ENCODE peak calls at places on chromosomes 6 and 20, in nine cellular contexts. One of them, this sample, is unnamed.

GRCh38 chr20:32252189-32252588 is 25.3 kb upstream of the KIF3B start:
- DNase-seq in MCF 10A: no peak
- DNase-seq in chondrocyte: no peak
- DNase-seq in lung: no peak
- DNase-seq in fibroblast of lung: no peak
- DNase-seq in progenitor cell of endocrine pancreas: no peak
- DNase-seq in tibial artery: no peak
- DNase-seq in mesothelial cell of epicardium: no peak
- DNase-seq in lower leg skin: no peak
- DNase-seq in this sample: no peak

GRCh38 chr20:48416002-48416401 is 411.8 kb downstream of the PREX1 start:
- DNase-seq in MCF 10A: no peak
- DNase-seq in chondrocyte: no peak
- DNase-seq in lung: no peak
- DNase-seq in fibroblast of lung: no peak
- DNase-seq in progenitor cell of endocrine pancreas: no peak
- DNase-seq in tibial artery: no peak
- DNase-seq in mesothelial cell of epicardium: no peak
- DNase-seq in lower leg skin: no peak
- DNase-seq in this sample: no peak

GRCh38 chr20:13147071-13147961 is 73.8 kb upstream of the ISM1 start:
- DNase-seq in MCF 10A: no peak
- DNase-seq in chondrocyte: no peak
- DNase-seq in lung: no peak
- DNase-seq in fibroblast of lung: no peak
- DNase-seq in progenitor cell of endocrine pancreas: no peak
- DNase-seq in tibial artery: no peak
- DNase-seq in mesothelial cell of epicardium: no peak
- DNase-seq in lower leg skin: no peak
- DNase-seq in this sample: no peak

GRCh38 chr20:41218466-41218865 is 81.1 kb downstream of the PLCG1 start:
- DNase-seq in MCF 10A: no peak
- DNase-seq in chondrocyte: no peak
- DNase-seq in lung: no peak
- DNase-seq in fibroblast of lung: no peak
- DNase-seq in progenitor cell of endocrine pancreas: no peak
- DNase-seq in tibial artery: no peak
- DNase-seq in mesothelial cell of epicardium: no peak
- DNase-seq in lower leg skin: no peak
- DNase-seq in this sample: no peak

GRCh38 chr6:95240514-95240913 is 336.8 kb upstream of the MANEA start:
- DNase-seq in MCF 10A: no peak
- DNase-seq in chondrocyte: no peak
- DNase-seq in lung: no peak
- DNase-seq in fibroblast of lung: no peak
- DNase-seq in progenitor cell of endocrine pancreas: no peak
- DNase-seq in tibial artery: no peak
- DNase-seq in mesothelial cell of epicardium: no peak
- DNase-seq in lower leg skin: no peak
- DNase-seq in this sample: no peak

GRCh38 chr6:46410330-46410953 is 80.8 kb downstream of the RCAN2 start:
- DNase-seq in MCF 10A: peak; percentile 54
- DNase-seq in chondrocyte: no peak
- DNase-seq in lung: no peak
- DNase-seq in fibroblast of lung: peak; percentile 57
- DNase-seq in progenitor cell of endocrine pancreas: no peak
- DNase-seq in tibial artery: peak; percentile 22
- DNase-seq in mesothelial cell of epicardium: no peak
- DNase-seq in lower leg skin: no peak
- DNase-seq in this sample: peak; percentile 30

GRCh38 chr6:47083586-47084047 is 41.5 kb upstream of the ADGRF1 start:
- DNase-seq in MCF 10A: peak; percentile 91
- DNase-seq in chondrocyte: no peak
- DNase-seq in lung: peak; percentile 88
- DNase-seq in fibroblast of lung: peak; percentile 97
- DNase-seq in progenitor cell of endocrine pancreas: no peak
- DNase-seq in tibial artery: peak; percentile 85
- DNase-seq in mesothelial cell of epicardium: peak; percentile 55
- DNase-seq in lower leg skin: peak; percentile 96
- DNase-seq in this sample: peak; percentile 28

GRCh38 chr20:37796121-37796520 is 102.3 kb downstream of the CTNNBL1 start:
- DNase-seq in MCF 10A: no peak
- DNase-seq in chondrocyte: no peak
- DNase-seq in lung: no peak
- DNase-seq in fibroblast of lung: peak; percentile 2
- DNase-seq in progenitor cell of endocrine pancreas: no peak
- DNase-seq in tibial artery: no peak
- DNase-seq in mesothelial cell of epicardium: no peak
- DNase-seq in lower leg skin: no peak
- DNase-seq in this sample: no peak

GRCh38 chr20:38217791-38218565 is 42.6 kb downstream of the KIAA1755 start:
- DNase-seq in MCF 10A: peak; percentile 78
- DNase-seq in chondrocyte: peak; percentile 54
- DNase-seq in lung: no peak
- DNase-seq in fibroblast of lung: peak; percentile 83
- DNase-seq in progenitor cell of endocrine pancreas: no peak
- DNase-seq in tibial artery: peak; percentile 58
- DNase-seq in mesothelial cell of epicardium: no peak
- DNase-seq in lower leg skin: no peak
- DNase-seq in this sample: peak; percentile 99

GRCh38 chr20:15236812-15237211 is 899.4 kb upstream of the FLRT3 start:
- DNase-seq in MCF 10A: peak; percentile 65
- DNase-seq in chondrocyte: no peak
- DNase-seq in lung: no peak
- DNase-seq in fibroblast of lung: peak; percentile 33
- DNase-seq in progenitor cell of endocrine pancreas: no peak
- DNase-seq in tibial artery: no peak
- DNase-seq in mesothelial cell of epicardium: no peak
- DNase-seq in lower leg skin: no peak
- DNase-seq in this sample: peak; percentile 26

GRCh38 chr6:2369606-2370005 is 124.2 kb upstream of the GMDS start:
- DNase-seq in MCF 10A: no peak
- DNase-seq in chondrocyte: no peak
- DNase-seq in lung: no peak
- DNase-seq in fibroblast of lung: no peak
- DNase-seq in progenitor cell of endocrine pancreas: no peak
- DNase-seq in tibial artery: no peak
- DNase-seq in mesothelial cell of epicardium: no peak
- DNase-seq in lower leg skin: no peak
- DNase-seq in this sample: no peak

GRCh38 chr20:57259179-57260021 is 7.0 kb downstream of the BMP7 start:
- DNase-seq in MCF 10A: no peak
- DNase-seq in chondrocyte: no peak
- DNase-seq in lung: no peak
- DNase-seq in fibroblast of lung: no peak
- DNase-seq in progenitor cell of endocrine pancreas: no peak
- DNase-seq in tibial artery: no peak
- DNase-seq in mesothelial cell of epicardium: no peak
- DNase-seq in lower leg skin: no peak
- DNase-seq in this sample: no peak

GRCh38 chr6:30053682-30054081 is 7.4 kb upstream of the POLR1H start:
- DNase-seq in MCF 10A: no peak
- DNase-seq in chondrocyte: no peak
- DNase-seq in lung: no peak
- DNase-seq in fibroblast of lung: no peak
- DNase-seq in progenitor cell of endocrine pancreas: no peak
- DNase-seq in tibial artery: no peak
- DNase-seq in mesothelial cell of epicardium: no peak
- DNase-seq in lower leg skin: no peak
- DNase-seq in this sample: no peak

DNA sequence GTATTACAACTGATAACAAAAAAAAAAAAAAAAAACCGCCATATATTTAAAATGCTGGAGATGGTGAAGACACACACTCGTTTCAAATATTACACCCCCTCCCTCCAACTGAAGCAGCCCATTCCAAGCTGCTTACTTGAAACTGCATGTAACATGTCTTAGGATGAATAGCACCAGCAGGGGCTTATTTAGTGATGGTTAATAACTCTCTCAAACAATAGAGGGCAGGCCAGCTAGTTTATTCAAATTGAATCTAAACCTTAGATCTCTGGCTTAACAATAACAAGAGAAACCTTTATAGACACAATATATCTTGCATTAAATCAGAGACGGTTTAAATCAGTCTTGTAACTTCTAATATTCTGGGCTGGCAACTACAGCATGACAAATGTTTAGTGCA is 9.3 kb upstream of the JPH2 start:
- DNase-seq in MCF 10A: no peak
- DNase-seq in chondrocyte: no peak
- DNase-seq in lung: no peak
- DNase-seq in fibroblast of lung: no peak
- DNase-seq in progenitor cell of endocrine pancreas: no peak
- DNase-seq in tibial artery: no peak
- DNase-seq in mesothelial cell of epicardium: no peak
- DNase-seq in lower leg skin: no peak
- DNase-seq in this sample: peak; percentile 50
- TF ChIP-seq CTCF in MCF 10A: peak; percentile 19
- TF ChIP-seq CTCF in chondrocyte: peak; percentile 54
- TF ChIP-seq CTCF in lung: no peak
- TF ChIP-seq CTCF in fibroblast of lung: no peak
- TF ChIP-seq CTCF in progenitor cell of endocrine pancreas: no peak
- TF ChIP-seq CTCF in tibial artery: no peak
- TF ChIP-seq CTCF in mesothelial cell of epicardium: no peak
- TF ChIP-seq CTCF in lower leg skin: no peak
- TF ChIP-seq CTCF in this sample: peak; percentile 24

GRCh38 chr6:107730106-107730505 is 94.0 kb downstream of the SCML4 start:
- DNase-seq in MCF 10A: no peak
- DNase-seq in chondrocyte: no peak
- DNase-seq in lung: no peak
- DNase-seq in fibroblast of lung: no peak
- DNase-seq in progenitor cell of endocrine pancreas: no peak
- DNase-seq in tibial artery: no peak
- DNase-seq in mesothelial cell of epicardium: no peak
- DNase-seq in lower leg skin: peak; percentile 81
- DNase-seq in this sample: no peak
- TF ChIP-seq CTCF in MCF 10A: no peak
- TF ChIP-seq CTCF in chondrocyte: no peak
- TF ChIP-seq CTCF in lung: no peak
- TF ChIP-seq CTCF in fibroblast of lung: no peak
- TF ChIP-seq CTCF in progenitor cell of endocrine pancreas: no peak
- TF ChIP-seq CTCF in tibial artery: no peak
- TF ChIP-seq CTCF in mesothelial cell of epicardium: no peak
- TF ChIP-seq CTCF in lower leg skin: no peak
- TF ChIP-seq CTCF in this sample: no peak

GRCh38 chr6:117167520-117168271 is 97.7 kb upstream of the VGLL2 start:
- DNase-seq in MCF 10A: peak; percentile 90
- DNase-seq in chondrocyte: no peak
- DNase-seq in lung: no peak
- DNase-seq in fibroblast of lung: no peak
- DNase-seq in progenitor cell of endocrine pancreas: no peak
- DNase-seq in tibial artery: no peak
- DNase-seq in mesothelial cell of epicardium: no peak
- DNase-seq in lower leg skin: no peak
- DNase-seq in this sample: peak; percentile 23
- TF ChIP-seq CTCF in MCF 10A: no peak
- TF ChIP-seq CTCF in chondrocyte: peak; percentile 25
- TF ChIP-seq CTCF in lung: no peak
- TF ChIP-seq CTCF in fibroblast of lung: no peak
- TF ChIP-seq CTCF in progenitor cell of endocrine pancreas: peak; percentile 32
- TF ChIP-seq CTCF in tibial artery: no peak
- TF ChIP-seq CTCF in mesothelial cell of epicardium: no peak
- TF ChIP-seq CTCF in lower leg skin: no peak
- TF ChIP-seq CTCF in this sample: no peak

GRCh38 chr20:8368680-8369079 is 236.6 kb downstream of the PLCB1 start:
- DNase-seq in MCF 10A: no peak
- DNase-seq in chondrocyte: no peak
- DNase-seq in lung: no peak
- DNase-seq in fibroblast of lung: no peak
- DNase-seq in progenitor cell of endocrine pancreas: no peak
- DNase-seq in tibial artery: no peak
- DNase-seq in mesothelial cell of epicardium: no peak
- DNase-seq in lower leg skin: no peak
- DNase-seq in this sample: no peak
- TF ChIP-seq CTCF in MCF 10A: no peak
- TF ChIP-seq CTCF in chondrocyte: no peak
- TF ChIP-seq CTCF in lung: no peak
- TF ChIP-seq CTCF in fibroblast of lung: no peak
- TF ChIP-seq CTCF in progenitor cell of endocrine pancreas: no peak
- TF ChIP-seq CTCF in tibial artery: no peak
- TF ChIP-seq CTCF in mesothelial cell of epicardium: no peak
- TF ChIP-seq CTCF in lower leg skin: no peak
- TF ChIP-seq CTCF in this sample: no peak

DNA sequence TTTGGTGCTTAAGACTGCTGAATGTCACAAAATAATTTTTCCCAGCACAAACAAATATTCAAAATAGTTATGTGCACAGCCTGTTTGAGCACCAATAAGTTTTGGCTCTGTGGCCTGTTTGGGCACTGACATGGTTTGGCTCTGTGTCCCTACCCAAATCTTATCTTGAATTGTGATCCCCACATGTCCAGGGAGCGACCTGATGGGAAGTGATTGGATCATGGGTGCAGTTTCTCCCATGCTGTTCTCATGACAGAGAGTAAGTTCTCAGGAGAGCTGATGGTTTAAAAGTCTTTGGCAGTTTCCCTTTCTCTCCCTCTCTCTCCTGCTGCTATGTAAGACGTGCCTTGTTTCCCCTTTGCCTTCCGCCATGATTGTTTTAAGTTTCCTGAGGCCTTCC is 146.0 kb upstream of the ESR1 start:
- DNase-seq in MCF 10A: no peak
- DNase-seq in chondrocyte: no peak
- DNase-seq in lung: no peak
- DNase-seq in fibroblast of lung: no peak
- DNase-seq in progenitor cell of endocrine pancreas: no peak
- DNase-seq in tibial artery: no peak
- DNase-seq in mesothelial cell of epicardium: no peak
- DNase-seq in lower leg skin: no peak
- DNase-seq in this sample: no peak
- TF ChIP-seq CTCF in MCF 10A: no peak
- TF ChIP-seq CTCF in chondrocyte: no peak
- TF ChIP-seq CTCF in lung: no peak
- TF ChIP-seq CTCF in fibroblast of lung: no peak
- TF ChIP-seq CTCF in progenitor cell of endocrine pancreas: no peak
- TF ChIP-seq CTCF in tibial artery: no peak
- TF ChIP-seq CTCF in mesothelial cell of epicardium: no peak
- TF ChIP-seq CTCF in lower leg skin: no peak
- TF ChIP-seq CTCF in this sample: no peak